ENCODE peak calls at places on chromosomes 11 and 22, in six cellular contexts. X, K, M, V, D and P are unnamed samples.

GRCh38 chr11:108793138-108793537 is 128.3 kb downstream of the DDX10 start:
- DNase-seq in X (no peak), D (no peak), M (no peak), K (no peak), V (no peak), P (no peak)

GRCh38 chr22:39243443-39244072 is 1.2 kb downstream of the PDGFB start:
- DNase-seq in K (peak), X (peak), D (no peak), V (no peak), M (no peak), P (no peak)

GRCh38 chr11:18071098-18071705 is 25.1 kb upstream of the TPH1 start:
- DNase-seq in V (no peak), M (no peak), D (no peak), K (no peak), X (no peak), P (no peak)

GRCh38 chr11:15158351-15159015 is 43.8 kb downstream of the INSC start:
- DNase-seq in D (no peak), V (no peak), M (no peak), K (no peak), X (no peak), P (no peak)

GRCh38 chr22:36768616-36769015 is 7.3 kb downstream of the IFT27 start:
- DNase-seq in V (no peak), M (no peak), X (no peak), K (no peak), D (no peak), P (no peak)

GRCh38 chr11:73414977-73415492 is 38.8 kb downstream of the RELT start:
- DNase-seq in M (peak), V (no peak), D (no peak), X (no peak), K (no peak), P (no peak)

GRCh38 chr11:10485646-10486045 is 30.6 kb downstream of the AMPD3 start:
- DNase-seq in K (no peak), M (no peak), D (no peak), V (no peak), X (no peak), P (no peak)

GRCh38 chr11:74257934-74258553 is 53.4 kb downstream of the P4HA3 start:
- DNase-seq in M (no peak), D (no peak), X (no peak), K (no peak), V (no peak), P (peak)

GRCh38 chr22:25696763-25697710 is 45.0 kb upstream of the MYO18B start:
- DNase-seq in K (no peak), D (no peak), V (no peak), M (no peak), X (no peak), P (no peak)

GRCh38 chr11:35282226-35282882 is 137.0 kb downstream of the SLC1A2 start:
- DNase-seq in V (peak), K (no peak), X (no peak), M (no peak), D (no peak), P (no peak)

GRCh38 chr11:126163779-126164178 is 47.7 kb downstream of the RPUSD4 start:
- DNase-seq in V (no peak), K (no peak), X (no peak), M (no peak), D (no peak), P (no peak)

GRCh38 chr11:20048246-20048645 is 112.0 kb downstream of the DBX1 start:
- DNase-seq in D (no peak), M (no peak), X (no peak), K (no peak), V (no peak), P (no peak)

GRCh38 chr22:27794244-27794643 is 7.3 kb downstream of the MN1 start:
- DNase-seq in D (no peak), V (no peak), M (no peak), K (no peak), X (no peak), P (no peak)

GRCh38 chr11:113859665-113860064 is 15.7 kb downstream of the USP28 start:
- DNase-seq in V (no peak), X (no peak), D (no peak), M (no peak), K (no peak), P (peak)

GRCh38 chr11:106728861-106729260 is 289.4 kb downstream of the GUCY1A2 start:
- DNase-seq in K (no peak), D (no peak), V (no peak), X (no peak), M (no peak), P (no peak)
- H3K4me3 ChIP-seq in K (no peak), D (no peak), V (no peak), X (no peak), M (no peak), P (no peak)

DNA sequence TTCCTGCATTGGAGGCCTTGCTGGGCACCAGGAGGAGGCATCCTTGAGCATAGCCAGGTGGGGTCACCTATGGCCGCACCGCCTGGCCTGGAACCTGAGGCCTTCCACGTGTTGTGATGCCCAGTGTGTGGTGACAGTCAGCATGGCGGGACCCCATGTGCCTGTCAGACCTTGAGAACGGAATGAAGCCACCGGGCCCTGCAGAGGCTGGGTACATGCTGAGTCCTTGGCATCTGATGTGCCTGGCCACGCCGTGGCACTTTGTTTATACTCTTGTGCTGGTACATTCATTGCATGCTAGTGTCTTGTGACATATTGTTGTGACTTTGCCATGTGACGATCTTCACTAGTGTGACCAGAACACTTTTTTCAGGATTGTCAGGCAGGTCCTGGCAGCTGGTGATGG is 8.5 kb upstream of the MYO7A start:
- DNase-seq in X (no peak), D (no peak), M (no peak), K (no peak), V (no peak), P (no peak)
- TF ChIP-seq EZH2 in X (no peak), D (no peak), M (no peak), K (no peak), V (no peak), P (no peak)

DNA sequence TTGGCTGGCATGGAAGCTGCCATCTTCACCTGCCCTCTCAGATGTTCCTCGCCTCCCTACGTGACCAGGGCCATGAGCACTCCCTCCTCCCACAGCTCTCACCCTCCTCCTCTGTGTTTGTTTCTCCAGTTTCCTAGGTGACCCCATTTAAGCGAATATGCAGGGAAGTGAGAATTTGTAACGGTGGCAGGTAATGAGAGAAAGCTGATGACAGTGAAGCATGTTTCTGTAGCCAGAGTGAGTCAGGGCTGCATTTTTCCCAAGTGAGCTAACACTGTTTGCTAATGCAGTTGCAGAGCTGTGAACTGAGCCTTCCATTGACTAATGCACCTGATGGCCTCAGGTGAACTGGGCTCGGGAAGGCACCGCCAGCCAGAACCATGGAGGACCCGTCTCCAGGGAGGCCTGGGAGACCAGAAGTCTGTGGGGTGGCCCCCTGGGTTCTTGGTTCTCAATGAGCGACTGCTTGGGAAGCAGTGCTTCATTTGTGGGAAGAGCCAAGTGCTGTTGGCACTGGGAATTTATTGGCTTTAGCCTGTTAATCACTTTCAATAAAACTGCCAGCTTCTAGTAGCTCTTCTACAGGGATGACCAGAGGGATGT is 64.5 kb downstream of the BARX2 start:
- DNase-seq in X (no peak), V (no peak), K (peak), D (no peak), M (no peak), P (no peak)
- TF ChIP-seq POLR2A in X (no peak), V (no peak), K (no peak), D (no peak), M (no peak), P (no peak)

GRCh38 chr11:31817054-31817620 is 6.0 kb upstream of the PAX6 start:
- DNase-seq in M (no peak), X (peak), V (peak), D (no peak), K (no peak), P (no peak)
- H3K4me3 ChIP-seq in M (peak), X (peak), V (peak), D (peak), K (peak), P (no peak)

DNA sequence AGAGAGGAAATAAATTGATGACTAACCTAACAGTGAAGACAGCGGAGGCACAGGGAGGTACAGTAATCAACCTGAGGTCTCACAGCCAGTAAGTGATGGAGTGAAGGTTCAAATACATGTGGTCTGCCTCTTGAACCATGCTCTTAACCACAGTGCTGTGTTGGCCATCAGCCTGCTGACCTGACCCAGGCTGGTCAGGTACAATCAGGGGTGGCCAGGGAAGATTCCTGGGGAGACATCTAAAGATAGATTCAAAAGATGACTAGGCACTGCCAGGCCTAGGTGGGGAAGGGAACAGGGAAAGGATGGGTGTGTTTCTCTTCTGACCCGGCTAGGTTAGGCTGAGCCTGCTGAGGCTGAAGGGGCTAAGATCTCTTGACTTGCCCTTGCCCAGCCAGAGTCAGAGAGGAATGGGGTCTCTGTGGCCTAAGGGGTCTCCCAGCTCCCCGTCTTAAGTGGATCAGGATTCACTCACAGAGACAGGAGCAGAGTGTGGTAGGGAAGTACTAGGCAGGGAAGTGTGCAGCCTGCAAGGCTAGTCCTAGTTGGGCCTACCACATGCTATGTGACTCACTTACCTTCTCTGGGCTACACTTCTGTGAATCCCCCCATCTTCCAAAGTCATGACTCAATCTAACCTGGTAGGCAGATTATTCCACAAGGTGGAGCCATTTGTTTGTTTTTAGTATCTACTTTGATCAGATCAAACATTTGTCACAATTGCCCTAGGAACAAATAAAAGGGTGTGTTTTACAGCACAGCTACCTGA is 10.4 kb upstream of the SREBF2 start:
- DNase-seq in K (peak), M (peak), X (no peak), V (peak), D (peak), P (peak)
- TF ChIP-seq EZH2 in K (no peak), M (no peak), X (no peak), V (no peak), D (no peak), P (no peak)

GRCh38 chr11:130478204-130478701 is 29.8 kb downstream of the ADAMTS15 start:
- DNase-seq in D (no peak), K (no peak), V (no peak), M (no peak), X (peak), P (peak)
- TF ChIP-seq POLR2A in D (no peak), K (no peak), V (no peak), M (no peak), X (no peak), P (no peak)

GRCh38 chr11:57322881-57323467 is 1.8 kb downstream of the TNKS1BP1 start:
- DNase-seq in V (no peak), M (no peak), D (no peak), X (no peak), K (no peak), P (no peak)

GRCh38 chr11:57323503-57324153 is 1.1 kb downstream of the TNKS1BP1 start:
- DNase-seq in D (no peak), V (no peak), X (no peak), K (no peak), M (no peak), P (peak)

GRCh38 chr11:57321388-57321995 is 3.3 kb downstream of the TNKS1BP1 start:
- DNase-seq in M (no peak), X (no peak), K (no peak), D (no peak), V (no peak), P (no peak)

GRCh38 chr11:57320719-57321387 is 3.9 kb downstream of the TNKS1BP1 start:
- DNase-seq in X (no peak), D (no peak), M (no peak), V (no peak), K (peak), P (no peak)

DNA sequence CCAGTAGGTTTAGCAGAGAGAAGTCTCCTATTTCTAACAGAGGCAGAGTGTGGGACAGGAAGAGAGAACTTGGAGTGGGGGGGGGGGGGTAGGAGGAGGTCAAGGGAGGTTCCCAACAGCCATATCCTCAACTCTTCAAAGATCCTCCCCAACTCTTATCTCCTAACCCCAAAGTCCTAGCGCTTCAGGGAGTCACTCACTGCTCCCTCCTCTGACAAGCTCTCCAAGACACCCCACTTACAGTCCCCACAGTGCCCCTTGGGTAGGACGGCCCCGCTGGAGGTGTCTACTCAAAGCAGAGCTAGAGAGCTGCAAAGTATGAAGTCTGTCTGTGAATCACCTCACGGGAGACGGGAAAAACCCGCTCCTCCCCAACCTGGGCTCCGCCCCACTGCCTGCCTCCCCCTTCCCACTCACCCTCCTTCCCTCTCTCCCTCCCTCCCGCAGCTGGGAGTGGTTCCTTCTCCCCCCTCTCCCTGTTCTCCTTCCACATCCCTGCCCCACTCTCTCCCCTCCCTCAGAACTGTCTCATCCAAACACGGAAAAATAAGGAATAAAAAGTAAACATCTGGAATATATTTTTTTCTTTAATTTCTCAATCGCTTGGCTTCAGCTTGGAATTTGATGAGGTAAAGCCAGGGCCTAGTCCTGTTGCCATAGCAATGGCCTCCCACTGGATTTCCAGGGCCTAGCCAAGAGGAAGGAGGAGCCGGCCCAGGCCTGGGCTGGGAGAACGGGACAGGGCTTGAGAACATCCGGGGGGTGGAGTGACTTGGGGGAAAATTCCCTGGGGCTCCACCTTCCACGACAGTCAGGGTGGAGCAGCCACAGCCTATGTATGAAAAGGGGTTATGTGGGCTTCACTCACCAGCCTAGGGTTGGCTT is 2.5 kb downstream of the TNKS1BP1 start:
- DNase-seq in X (peak), D (peak), M (no peak), V (peak), K (peak), P (peak)
- H3K4me3 ChIP-seq in X (peak), D (peak), M (no peak), V (peak), K (no peak), P (no peak)

DNA sequence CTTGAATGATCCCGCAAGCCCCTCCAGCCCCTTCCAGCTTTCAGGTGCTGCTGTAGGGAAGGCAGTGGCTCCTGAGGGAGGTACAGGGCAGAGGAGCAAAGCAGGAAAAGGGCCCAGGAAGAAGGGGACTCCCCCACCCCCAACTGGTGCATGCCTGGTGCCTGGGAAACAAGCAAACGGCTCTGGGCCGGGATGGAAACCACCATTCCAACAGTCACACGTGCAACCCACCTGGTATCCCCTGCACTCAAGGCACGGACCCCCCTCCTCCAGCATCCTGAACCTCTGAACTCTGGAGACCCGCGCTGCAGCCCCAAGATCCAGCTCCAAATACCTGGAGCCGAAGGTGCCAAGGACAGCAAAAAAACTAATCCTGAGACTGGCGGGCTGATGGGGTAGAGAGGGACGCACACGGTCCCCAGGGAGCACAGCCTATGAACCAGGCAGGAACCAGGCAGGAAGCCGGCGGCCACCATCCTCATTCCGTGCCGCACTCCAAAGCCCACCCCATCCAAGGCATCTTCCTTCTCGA is 537 bp downstream of the SCN4B start:
- DNase-seq in X (no peak), M (no peak), V (no peak), D (no peak), K (no peak), P (no peak)
- TF ChIP-seq EZH2 in X (no peak), M (no peak), V (no peak), D (no peak), K (no peak), P (no peak)

GRCh38 chr11:100592619-100593309 is 94.3 kb upstream of the ARHGAP42 start:
- DNase-seq in X (no peak), K (no peak), M (no peak), V (no peak), D (no peak), P (no peak)
- TF ChIP-seq POLR2A in X (no peak), K (no peak), M (no peak), V (no peak), D (no peak), P (no peak)